ENCODE peak calls at places on chromosomes 5 and 9, in six cellular contexts. W is cardiac fibroblast, O is progenitor cell of endocrine pancreas, Q is AG09309, Y is fibroblast of lung, K is left ventricle myocardium inferior. G is an unnamed sample.

GRCh38 chr5:23727271-23727670 is 219.9 kb downstream of the PRDM9 start:
- DNase-seq in W (no peak), O (no peak), Q (no peak), Y (no peak), K (no peak), G (no peak)

GRCh38 chr9:86515221-86515620 is 161.0 kb upstream of the TUT7 start:
- DNase-seq in W (no peak), O (no peak), Q (no peak), Y (no peak), K (no peak), G (no peak)

GRCh38 chr5:114316167-114316566 is 45.7 kb upstream of the KCNN2 start:
- DNase-seq in W (no peak), O (no peak), Q (no peak), Y (peak), K (no peak), G (no peak)

GRCh38 chr9:112848316-112849151 is 42.1 kb downstream of the SLC46A2 start:
- DNase-seq in W (peak), O (no peak), Q (no peak), Y (no peak), K (no peak), G (no peak)

GRCh38 chr5:87421307-87421706 is 8.6 kb upstream of the CCNH start:
- DNase-seq in W (no peak), O (no peak), Q (no peak), Y (no peak), K (no peak), G (no peak)

GRCh38 chr9:2939368-2939767 is 95.5 kb upstream of the PUM3 start:
- DNase-seq in W (no peak), O (no peak), Q (no peak), Y (no peak), K (no peak), G (no peak)

GRCh38 chr9:80066931-80067330 is 495.2 kb downstream of the TLE4 start:
- DNase-seq in W (no peak), O (no peak), Q (no peak), Y (no peak), K (no peak), G (no peak)

GRCh38 chr5:849651-850301 is 1.0 kb downstream of the ZDHHC11 start:
- DNase-seq in W (no peak), O (no peak), Q (no peak), Y (no peak), K (peak), G (peak)

GRCh38 chr5:100026601-100027000 is 508.6 kb upstream of the FAM174A start:
- DNase-seq in W (no peak), O (no peak), Q (no peak), Y (peak), K (no peak), G (no peak)

GRCh38 chr5:43233946-43234345 is 41.9 kb downstream of the NIM1K start:
- DNase-seq in W (no peak), O (no peak), Q (no peak), Y (no peak), K (no peak), G (no peak)

GRCh38 chr5:42598311-42598710 is 158.3 kb upstream of the CCDC152 start:
- DNase-seq in W (no peak), O (no peak), Q (no peak), Y (no peak), K (no peak), G (no peak)

GRCh38 chr9:126126012-126126411 is 200.6 kb upstream of the MVB12B start:
- DNase-seq in W (no peak), O (no peak), Q (no peak), Y (no peak), K (no peak), G (no peak)

GRCh38 chr5:117455236-117456233 is 880.9 kb upstream of the SEMA6A start:
- DNase-seq in W (no peak), O (peak), Q (no peak), Y (no peak), K (no peak), G (no peak)

GRCh38 chr5:148957591-148958202 is 105.2 kb downstream of the SH3TC2 start:
- DNase-seq in W (peak), O (peak), Q (no peak), Y (peak), K (peak), G (no peak)

GRCh38 chr5:65923339-65923738 is 3.0 kb upstream of the ERBIN start:
- DNase-seq in W (no peak), O (no peak), Q (no peak), Y (no peak), K (no peak), G (no peak)

GRCh38 chr5:29939988-29940387 is 1253.5 kb upstream of the CDH6 start:
- DNase-seq in W (no peak), O (no peak), Q (no peak), Y (no peak), K (no peak), G (no peak)

GRCh38 chr9:1152171-1152570 is 102.0 kb downstream of the DMRT2 start:
- DNase-seq in W (no peak), O (no peak), Q (no peak), Y (no peak), K (no peak), G (no peak)

GRCh38 chr5:83567741-83568530 is 96.4 kb downstream of the VCAN start:
- DNase-seq in W (peak), O (no peak), Q (peak), Y (peak), K (no peak), G (no peak)

GRCh38 chr5:77103457-77103856 is 16.4 kb upstream of the ZBED3 start:
- DNase-seq in W (no peak), O (no peak), Q (no peak), Y (peak), K (no peak), G (no peak)

GRCh38 chr5:178465228-178465860 is 124.8 kb downstream of the COL23A1 start:
- DNase-seq in W (no peak), O (no peak), Q (no peak), Y (no peak), K (no peak), G (no peak)

GRCh38 chr5:10702911-10703491 is 58.0 kb downstream of the DAP start:
- DNase-seq in W (peak), O (no peak), Q (no peak), Y (peak), K (no peak), G (no peak)

GRCh38 chr5:100505984-100506670 is 29.0 kb upstream of the FAM174A start:
- DNase-seq in W (peak), O (no peak), Q (peak), Y (peak), K (no peak), G (no peak)

GRCh38 chr5:150655221-150655620 is 5.8 kb upstream of the MYOZ3 start:
- DNase-seq in W (no peak), O (no peak), Q (no peak), Y (no peak), K (no peak), G (no peak)

GRCh38 chr5:154776167-154776566 is 21.0 kb downstream of the LARP1 start:
- DNase-seq in W (no peak), O (no peak), Q (no peak), Y (no peak), K (no peak), G (no peak)

GRCh38 chr5:154780128-154780527 is 25.0 kb downstream of the LARP1 start:
- DNase-seq in W (no peak), O (no peak), Q (no peak), Y (no peak), K (no peak), G (no peak)

GRCh38 chr5:154779105-154779504 is 23.9 kb downstream of the LARP1 start:
- DNase-seq in W (peak), O (no peak), Q (peak), Y (peak), K (no peak), G (no peak)

GRCh38 chr5:154782326-154782725 is 27.1 kb downstream of the LARP1 start:
- DNase-seq in W (no peak), O (no peak), Q (no peak), Y (no peak), K (no peak), G (no peak)

GRCh38 chr5:154778534-154778933 is 23.4 kb downstream of the LARP1 start:
- DNase-seq in W (peak), O (no peak), Q (no peak), Y (peak), K (no peak), G (no peak)
- TF ChIP-seq CTCF in W (no peak), O (no peak), Q (no peak), Y (no peak), K (no peak), G (no peak)

DNA sequence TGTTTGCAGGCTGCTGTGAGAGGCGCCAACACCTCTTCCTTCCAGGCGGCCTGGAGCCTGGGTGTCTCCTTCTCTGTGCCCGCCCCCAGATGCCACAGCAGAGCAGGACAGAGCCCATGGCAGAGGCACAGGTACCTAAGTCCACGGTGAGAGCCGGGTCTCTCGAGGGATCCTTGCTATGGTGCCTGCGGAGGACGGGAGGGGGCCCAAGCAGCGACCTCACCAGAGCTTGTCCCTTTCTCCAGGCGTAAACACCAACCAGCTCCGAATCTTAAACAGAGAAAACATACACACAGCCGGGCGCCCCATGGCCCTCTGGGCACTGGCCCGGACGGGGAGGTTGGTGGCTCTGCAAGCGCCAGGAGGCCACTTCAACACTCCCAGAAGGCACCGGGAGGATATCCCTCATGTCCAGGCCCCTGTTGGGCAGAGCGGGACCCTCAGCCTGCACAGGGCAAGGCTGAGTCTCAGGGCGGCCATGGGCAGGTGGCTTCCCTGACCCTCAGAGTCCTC is 11.8 kb downstream of the CCDC187 start:
- DNase-seq in W (no peak), O (no peak), Q (no peak), Y (no peak), K (no peak), G (no peak)
- TF ChIP-seq CTCF in W (no peak), O (no peak), Q (no peak), Y (no peak), K (no peak), G (no peak)

DNA sequence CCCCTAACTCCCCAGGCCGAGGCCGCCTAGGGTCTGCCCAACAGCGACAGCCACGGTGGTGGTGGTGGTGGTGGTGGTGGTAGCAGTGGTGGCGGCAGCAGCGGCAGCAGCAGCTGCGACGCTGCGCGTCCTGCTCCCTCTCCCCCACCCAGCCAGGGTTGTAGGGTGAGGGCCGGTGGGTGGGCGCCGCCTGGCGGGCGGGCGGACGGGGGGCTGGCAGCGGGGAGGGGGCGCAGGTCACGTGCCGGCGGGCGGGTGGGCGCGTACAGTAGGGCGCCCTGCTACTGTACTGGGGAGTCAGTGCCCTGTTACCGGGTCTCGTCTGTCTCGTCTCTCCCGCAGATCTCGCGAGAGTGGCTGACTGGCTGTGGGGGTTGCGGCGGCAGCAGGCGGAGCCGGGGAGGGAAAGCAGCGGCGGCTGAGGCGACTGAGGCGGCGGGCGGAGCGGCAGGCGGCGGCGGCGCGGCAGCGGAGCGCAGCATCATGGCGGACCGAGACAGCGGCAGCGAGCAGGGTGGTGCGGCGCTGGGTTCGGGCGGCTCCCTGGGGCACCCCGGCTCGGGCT is at the start of gene PURA:
- DNase-seq in W (peak), O (peak), Q (peak), Y (peak), K (peak), G (peak)
- TF ChIP-seq CTCF in W (no peak), O (peak), Q (no peak), Y (no peak), K (no peak), G (no peak)

GRCh38 chr5:146667633-146668032 is 151.6 kb upstream of the GPR151 start:
- DNase-seq in W (peak), O (no peak), Q (peak), Y (peak), K (no peak), G (no peak)

GRCh38 chr5:146656638-146657037 is 140.6 kb upstream of the GPR151 start:
- DNase-seq in W (no peak), O (no peak), Q (no peak), Y (no peak), K (no peak), G (no peak)

GRCh38 chr5:146660381-146660960 is 144.5 kb upstream of the GPR151 start:
- DNase-seq in W (no peak), O (no peak), Q (no peak), Y (no peak), K (no peak), G (no peak)

GRCh38 chr5:146659961-146660360 is 144.0 kb upstream of the GPR151 start:
- DNase-seq in W (no peak), O (no peak), Q (no peak), Y (no peak), K (no peak), G (no peak)

GRCh38 chr5:146662229-146662628 is 146.2 kb upstream of the GPR151 start:
- DNase-seq in W (peak), O (no peak), Q (no peak), Y (peak), K (no peak), G (no peak)
- TF ChIP-seq CTCF in W (peak), O (peak), Q (peak), Y (peak), K (peak), G (peak)

G was measured in breast epithelium.